ENCODE peak calls at places on chromosome 19, in seven cellular contexts. V, P, F, K, M, W and H are unnamed samples.
A peak's percentile ranks its signal among the peaks of the same experiment; 100 is the strongest.

GRCh38 chr19:48206402-48207093 is 36.1 kb downstream of the ZSWIM9 start:
- DNase-seq in V (no peak), P (no peak), F (no peak), K (no peak), M (no peak), W (no peak), H (no peak)

GRCh38 chr19:44675516-44675915 is 4.2 kb downstream of the CEACAM19 start:
- DNase-seq in V (no peak), P (no peak), F (no peak), K (no peak), M (no peak), W (no peak), H (no peak)

GRCh38 chr19:52638601-52639000 is 446 bp upstream of the ZNF83 start:
- DNase-seq in V (peak; percentile 64), P (peak; percentile 79), F (peak; percentile 16), K (no peak), M (peak; percentile 74), W (no peak), H (no peak)

GRCh38 chr19:14183741-14184395 is 22.1 kb downstream of the ADGRL1 start:
- DNase-seq in V (no peak), P (no peak), F (no peak), K (no peak), M (no peak), W (no peak), H (no peak)

GRCh38 chr19:7149956-7150705 is 80.6 kb downstream of the ZNF557 start:
- DNase-seq in V (no peak), P (no peak), F (no peak), K (no peak), M (no peak), W (no peak), H (no peak)

GRCh38 chr19:15125232-15126067 is 18.2 kb downstream of the SYDE1 start:
- DNase-seq in V (peak; percentile 91), P (peak; percentile 99), F (peak; percentile 99), K (peak; percentile 97), M (peak; percentile 98), W (peak; percentile 92), H (peak; percentile 69)

GRCh38 chr19:719081-719512 is 10.4 kb downstream of the PALM start:
- DNase-seq in V (no peak), P (peak; percentile 70), F (no peak), K (no peak), M (no peak), W (no peak), H (no peak)

GRCh38 chr19:29873801-29874575 is 62.2 kb downstream of the CCNE1 start:
- DNase-seq in V (no peak), P (no peak), F (no peak), K (no peak), M (no peak), W (no peak), H (no peak)

GRCh38 chr19:7535035-7535992 is at the start of gene PNPLA6:
- DNase-seq in V (peak; percentile 80), P (peak; percentile 97), F (peak; percentile 98), K (peak; percentile 81), M (peak; percentile 98), W (peak; percentile 92), H (peak; percentile 74)

GRCh38 chr19:42129399-42130253 is 2.6 kb downstream of the POU2F2 start:
- DNase-seq in V (no peak), P (peak; percentile 81), F (peak; percentile 75), K (no peak), M (no peak), W (no peak), H (peak; percentile 82)

GRCh38 chr19:644363-644762 is 4.7 kb downstream of the FGF22 start:
- DNase-seq in V (no peak), P (no peak), F (no peak), K (no peak), M (no peak), W (no peak), H (no peak)

GRCh38 chr19:13260883-13261653 is 110.9 kb downstream of the IER2 start:
- DNase-seq in V (peak; percentile 84), P (peak; percentile 97), F (no peak), K (peak; percentile 94), M (no peak), W (no peak), H (peak; percentile 79)

GRCh38 chr19:3955688-3956087 is 15.2 kb downstream of the DAPK3 start:
- DNase-seq in V (no peak), P (no peak), F (no peak), K (no peak), M (no peak), W (no peak), H (no peak)

GRCh38 chr19:3949997-3950859 is 17.4 kb downstream of the NMRK2 start:
- DNase-seq in V (no peak), P (no peak), F (no peak), K (no peak), M (no peak), W (no peak), H (no peak)

GRCh38 chr19:3949294-3949693 is 16.4 kb downstream of the NMRK2 start:
- DNase-seq in V (no peak), P (no peak), F (no peak), K (no peak), M (no peak), W (no peak), H (no peak)

GRCh38 chr19:3954107-3954506 is 16.8 kb downstream of the DAPK3 start:
- DNase-seq in V (no peak), P (no peak), F (no peak), K (no peak), M (no peak), W (no peak), H (no peak)

DNA sequence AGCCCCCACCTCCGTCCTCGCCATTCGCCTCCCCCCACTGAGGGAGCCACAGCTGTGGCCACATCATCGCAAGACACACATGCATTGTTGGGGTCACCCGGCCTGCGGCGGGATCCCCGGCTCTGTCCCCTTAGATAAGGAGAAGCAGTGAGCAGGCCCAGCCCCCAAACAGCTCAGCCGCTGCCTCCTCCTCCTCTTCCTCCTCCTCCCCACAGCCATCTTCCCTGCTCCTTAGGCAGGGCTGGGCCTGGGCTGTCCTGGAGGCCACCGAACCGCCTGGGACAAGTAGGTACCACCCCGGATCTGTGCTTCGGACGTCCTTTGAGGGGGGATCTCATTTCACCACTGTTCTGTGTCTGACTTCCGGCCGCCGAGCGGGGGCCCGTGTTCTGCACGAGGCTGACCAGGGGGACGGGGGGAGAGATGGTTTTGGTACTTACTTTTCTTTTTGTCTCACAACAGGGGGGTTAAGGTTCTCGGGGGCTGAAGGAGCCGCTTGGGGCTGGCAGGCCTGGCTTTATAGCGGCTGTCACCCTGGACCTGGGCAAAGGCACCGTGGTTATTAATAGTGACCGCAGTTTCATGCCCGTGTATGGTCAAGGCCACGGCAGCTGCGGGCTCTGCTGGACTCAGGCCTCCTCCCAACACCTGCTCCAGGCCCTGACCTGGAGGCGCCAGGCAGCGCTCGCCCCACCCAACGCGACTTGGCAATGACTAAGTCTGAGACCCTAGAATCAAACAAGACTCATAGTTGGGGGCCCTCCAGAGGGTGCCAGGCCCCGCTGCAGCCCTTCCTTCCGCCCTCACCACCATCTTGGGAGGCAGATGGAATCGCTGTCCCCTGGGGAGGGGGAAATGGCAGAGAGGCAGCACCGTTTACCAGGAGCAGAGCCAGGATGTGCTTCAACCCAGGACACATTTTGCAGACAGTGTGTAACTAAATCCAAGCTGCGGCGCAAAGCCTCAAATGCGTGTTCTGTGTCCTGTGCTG is 18.3 kb downstream of the NMRK2 start:
- DNase-seq in V (no peak), P (no peak), F (no peak), K (no peak), M (peak; percentile 67), W (no peak), H (no peak)
- H3K27ac ChIP-seq in V (no peak overlapping the region), P (no peak overlapping the region), F (peak overlapping the region; percentile 83), K (no peak overlapping the region), M (peak overlapping the region; percentile 13), W (no peak overlapping the region), H (no peak overlapping the region)

DNA sequence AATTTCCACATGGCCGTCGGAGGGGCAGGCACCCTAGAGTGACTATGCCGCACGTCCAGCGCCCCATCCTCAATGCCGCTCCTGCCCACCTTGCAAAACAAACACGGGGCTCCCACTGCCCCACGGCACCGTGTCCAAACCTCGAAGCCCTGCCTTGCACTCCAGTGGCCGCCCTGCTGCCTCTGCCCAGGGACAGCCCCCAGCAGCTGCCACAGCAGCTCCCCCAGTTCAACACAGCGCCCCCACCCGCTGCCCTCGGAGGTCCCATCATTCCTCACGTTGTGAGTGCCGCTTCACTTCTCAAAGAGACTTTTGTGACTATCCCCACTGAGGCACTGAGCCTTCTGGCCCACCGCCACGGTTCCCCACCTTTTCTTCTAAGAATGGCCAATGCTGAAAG is 22.3 kb upstream of the TMEM160 start:
- DNase-seq in V (no peak), P (no peak), F (no peak), K (no peak), M (peak; percentile 69), W (no peak), H (no peak)
- H3K27ac ChIP-seq in V (no peak overlapping the region), P (no peak overlapping the region), F (no peak overlapping the region), K (no peak overlapping the region), M (no peak overlapping the region), W (peak overlapping the region; percentile 38), H (no peak overlapping the region)

DNA sequence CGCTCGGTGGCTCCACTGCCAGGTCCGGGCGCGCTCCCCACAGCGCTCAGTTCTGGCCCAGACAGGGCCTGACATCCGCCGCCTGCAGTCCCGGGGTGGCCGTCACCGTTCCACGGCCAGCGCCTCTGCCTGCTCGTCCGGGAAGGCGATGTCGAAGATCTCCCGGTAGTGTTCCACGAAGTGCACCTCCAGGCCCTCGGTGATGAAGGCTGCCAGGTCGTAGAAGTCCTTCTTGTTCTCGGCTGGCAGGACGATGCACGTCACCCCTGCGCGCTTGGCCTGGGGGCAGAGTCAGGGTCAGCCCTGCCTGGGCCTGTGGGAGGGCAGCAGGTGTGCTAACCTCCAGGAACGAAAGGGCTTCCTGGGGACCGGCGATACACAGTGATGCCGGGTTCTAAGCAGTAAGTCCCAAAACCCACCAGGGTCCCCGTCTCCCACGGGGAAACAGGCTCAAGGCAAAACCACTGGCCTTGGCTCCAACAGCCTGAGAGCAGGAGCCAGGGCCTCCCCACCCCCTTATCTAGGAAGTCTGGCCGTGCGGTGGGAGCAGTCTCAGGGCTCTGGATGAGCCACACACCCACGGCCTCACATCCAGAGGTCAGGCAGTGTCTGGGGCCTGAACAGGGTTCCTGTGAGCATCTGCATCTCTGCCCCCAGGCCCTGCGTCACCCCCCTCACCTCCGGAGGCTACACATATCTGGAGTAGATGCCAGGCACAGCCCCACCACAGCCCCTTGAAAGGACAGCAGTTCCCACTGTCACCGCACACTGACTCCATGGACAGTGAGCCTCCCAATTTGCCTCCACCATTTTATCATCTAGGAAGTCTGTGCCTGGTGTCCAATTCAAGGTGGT is 2.1 kb downstream of the RPL36 start:
- DNase-seq in V (no peak), P (peak; percentile 69), F (no peak), K (no peak), M (peak; percentile 80), W (no peak), H (no peak)
- H3K27ac ChIP-seq in V (no peak overlapping the region), P (peak overlapping the region; percentile 77), F (peak overlapping the region; percentile 93), K (peak overlapping the region; percentile 93), M (peak overlapping the region; percentile 89), W (no peak overlapping the region), H (peak overlapping the region; percentile 93)

GRCh38 chr19:3762130-3762473 is 380 bp upstream of the MRPL54 start:
- DNase-seq in V (no peak), P (no peak), F (no peak), K (no peak), M (no peak), W (no peak), H (no peak)
- H3K27ac ChIP-seq in V (peak overlapping the region; percentile 99), P (peak overlapping the region; percentile 94), F (peak overlapping the region; percentile 95), K (peak overlapping the region; percentile 93), M (peak overlapping the region; percentile 99), W (peak overlapping the region; percentile 99), H (peak overlapping the region; percentile 96)